ENCODE peak calls at places on chromosomes 16 and 17, in eight cellular contexts. One of them, this sample, is unnamed.
A peak's percentile ranks its signal among the peaks of the same experiment; 100 is the strongest.

GRCh38 chr17:14866266-14866665 is 398.9 kb downstream of the PMP22 start:
- DNase-seq in H9: no peak
- DNase-seq in lower leg skin: no peak
- DNase-seq in non-pigmented ciliary epithelial cell: no peak
- DNase-seq in epithelial cell of proximal tubule: no peak
- DNase-seq in PC-9: no peak
- DNase-seq in neuronal stem cell: no peak
- DNase-seq in stimulated activated CD8-positive, alpha-beta memory T cell treated with anti-CD3 and anti-CD28 coated beads, Interleukin-4, amount 100 ng/mL, for 24 hours: no peak
- DNase-seq in this sample: no peak

GRCh38 chr16:8655184-8655717 is 19.2 kb upstream of the ABAT start:
- DNase-seq in H9: peak; percentile 63
- DNase-seq in non-pigmented ciliary epithelial cell: no peak
- DNase-seq in epithelial cell of proximal tubule: no peak
- DNase-seq in lower leg skin: peak; percentile 58
- DNase-seq in PC-9: no peak
- DNase-seq in stimulated activated CD8-positive, alpha-beta memory T cell treated with anti-CD3 and anti-CD28 coated beads, Interleukin-4, amount 100 ng/mL, for 24 hours: no peak
- DNase-seq in neuronal stem cell: no peak
- DNase-seq in this sample: no peak

GRCh38 chr16:10569629-10570028 is 10.8 kb downstream of the EMP2 start:
- DNase-seq in non-pigmented ciliary epithelial cell: no peak
- DNase-seq in PC-9: no peak
- DNase-seq in lower leg skin: no peak
- DNase-seq in neuronal stem cell: no peak
- DNase-seq in stimulated activated CD8-positive, alpha-beta memory T cell treated with anti-CD3 and anti-CD28 coated beads, Interleukin-4, amount 100 ng/mL, for 24 hours: no peak
- DNase-seq in epithelial cell of proximal tubule: no peak
- DNase-seq in H9: no peak
- DNase-seq in this sample: no peak

GRCh38 chr16:78563905-78564304 is 464.5 kb downstream of the WWOX start:
- DNase-seq in non-pigmented ciliary epithelial cell: no peak
- DNase-seq in stimulated activated CD8-positive, alpha-beta memory T cell treated with anti-CD3 and anti-CD28 coated beads, Interleukin-4, amount 100 ng/mL, for 24 hours: no peak
- DNase-seq in lower leg skin: no peak
- DNase-seq in neuronal stem cell: no peak
- DNase-seq in H9: no peak
- DNase-seq in epithelial cell of proximal tubule: no peak
- DNase-seq in PC-9: no peak
- DNase-seq in this sample: peak; percentile 21

GRCh38 chr17:692116-692515 is 22.5 kb downstream of the VPS53 start:
- DNase-seq in stimulated activated CD8-positive, alpha-beta memory T cell treated with anti-CD3 and anti-CD28 coated beads, Interleukin-4, amount 100 ng/mL, for 24 hours: no peak
- DNase-seq in lower leg skin: no peak
- DNase-seq in PC-9: peak; percentile 21
- DNase-seq in epithelial cell of proximal tubule: no peak
- DNase-seq in non-pigmented ciliary epithelial cell: peak; percentile 72
- DNase-seq in neuronal stem cell: no peak
- DNase-seq in H9: no peak
- DNase-seq in this sample: no peak

GRCh38 chr16:70743791-70744190 is 57.2 kb downstream of the VAC14 start:
- DNase-seq in stimulated activated CD8-positive, alpha-beta memory T cell treated with anti-CD3 and anti-CD28 coated beads, Interleukin-4, amount 100 ng/mL, for 24 hours: no peak
- DNase-seq in non-pigmented ciliary epithelial cell: no peak
- DNase-seq in lower leg skin: no peak
- DNase-seq in H9: no peak
- DNase-seq in epithelial cell of proximal tubule: no peak
- DNase-seq in PC-9: no peak
- DNase-seq in neuronal stem cell: no peak
- DNase-seq in this sample: no peak

GRCh38 chr16:75262104-75262799 is 10.8 kb upstream of the BCAR1 start:
- DNase-seq in PC-9: no peak
- DNase-seq in epithelial cell of proximal tubule: no peak
- DNase-seq in H9: peak; percentile 28
- DNase-seq in lower leg skin: peak; percentile 90
- DNase-seq in non-pigmented ciliary epithelial cell: no peak
- DNase-seq in neuronal stem cell: no peak
- DNase-seq in stimulated activated CD8-positive, alpha-beta memory T cell treated with anti-CD3 and anti-CD28 coated beads, Interleukin-4, amount 100 ng/mL, for 24 hours: no peak
- DNase-seq in this sample: no peak

GRCh38 chr16:79347176-79347715 is 253.3 kb downstream of the MAF start:
- DNase-seq in epithelial cell of proximal tubule: no peak
- DNase-seq in lower leg skin: peak; percentile 69
- DNase-seq in PC-9: no peak
- DNase-seq in neuronal stem cell: no peak
- DNase-seq in non-pigmented ciliary epithelial cell: no peak
- DNase-seq in H9: peak; percentile 29
- DNase-seq in stimulated activated CD8-positive, alpha-beta memory T cell treated with anti-CD3 and anti-CD28 coated beads, Interleukin-4, amount 100 ng/mL, for 24 hours: no peak
- DNase-seq in this sample: no peak

GRCh38 chr17:64103751-64104364 is 26.1 kb downstream of the ERN1 start:
- DNase-seq in stimulated activated CD8-positive, alpha-beta memory T cell treated with anti-CD3 and anti-CD28 coated beads, Interleukin-4, amount 100 ng/mL, for 24 hours: no peak
- DNase-seq in PC-9: no peak
- DNase-seq in epithelial cell of proximal tubule: no peak
- DNase-seq in neuronal stem cell: no peak
- DNase-seq in non-pigmented ciliary epithelial cell: no peak
- DNase-seq in lower leg skin: no peak
- DNase-seq in H9: no peak
- DNase-seq in this sample: no peak

GRCh38 chr16:63787014-63787413 is 1334.8 kb downstream of the CDH11 start:
- DNase-seq in neuronal stem cell: no peak
- DNase-seq in stimulated activated CD8-positive, alpha-beta memory T cell treated with anti-CD3 and anti-CD28 coated beads, Interleukin-4, amount 100 ng/mL, for 24 hours: no peak
- DNase-seq in lower leg skin: no peak
- DNase-seq in PC-9: no peak
- DNase-seq in H9: no peak
- DNase-seq in non-pigmented ciliary epithelial cell: no peak
- DNase-seq in epithelial cell of proximal tubule: no peak
- DNase-seq in this sample: no peak

GRCh38 chr16:66847533-66848057 is 3.4 kb downstream of the CA7 start:
- DNase-seq in lower leg skin: peak; percentile 28
- DNase-seq in stimulated activated CD8-positive, alpha-beta memory T cell treated with anti-CD3 and anti-CD28 coated beads, Interleukin-4, amount 100 ng/mL, for 24 hours: no peak
- DNase-seq in neuronal stem cell: no peak
- DNase-seq in epithelial cell of proximal tubule: no peak
- DNase-seq in non-pigmented ciliary epithelial cell: no peak
- DNase-seq in H9: no peak
- DNase-seq in PC-9: no peak
- DNase-seq in this sample: no peak

GRCh38 chr16:69077251-69077650 is 28.2 kb upstream of the HAS3 start:
- DNase-seq in stimulated activated CD8-positive, alpha-beta memory T cell treated with anti-CD3 and anti-CD28 coated beads, Interleukin-4, amount 100 ng/mL, for 24 hours: no peak
- DNase-seq in non-pigmented ciliary epithelial cell: no peak
- DNase-seq in neuronal stem cell: no peak
- DNase-seq in epithelial cell of proximal tubule: peak; percentile 95
- DNase-seq in lower leg skin: no peak
- DNase-seq in PC-9: peak; percentile 56
- DNase-seq in H9: no peak
- DNase-seq in this sample: no peak

GRCh38 chr16:89248196-89249005 is 30.9 kb downstream of the ZNF778 start:
- DNase-seq in lower leg skin: no peak
- DNase-seq in epithelial cell of proximal tubule: no peak
- DNase-seq in non-pigmented ciliary epithelial cell: no peak
- DNase-seq in neuronal stem cell: no peak
- DNase-seq in H9: no peak
- DNase-seq in PC-9: no peak
- DNase-seq in stimulated activated CD8-positive, alpha-beta memory T cell treated with anti-CD3 and anti-CD28 coated beads, Interleukin-4, amount 100 ng/mL, for 24 hours: no peak
- DNase-seq in this sample: no peak

GRCh38 chr17:902463-902862 is 77.1 kb downstream of the NXN start:
- DNase-seq in PC-9: no peak
- DNase-seq in epithelial cell of proximal tubule: no peak
- DNase-seq in stimulated activated CD8-positive, alpha-beta memory T cell treated with anti-CD3 and anti-CD28 coated beads, Interleukin-4, amount 100 ng/mL, for 24 hours: no peak
- DNase-seq in non-pigmented ciliary epithelial cell: no peak
- DNase-seq in lower leg skin: no peak
- DNase-seq in H9: no peak
- DNase-seq in neuronal stem cell: no peak
- DNase-seq in this sample: no peak

GRCh38 chr16:3012246-3012645 is 477 bp upstream of the CLDN9 start:
- DNase-seq in H9: no peak
- DNase-seq in lower leg skin: no peak
- DNase-seq in epithelial cell of proximal tubule: no peak
- DNase-seq in stimulated activated CD8-positive, alpha-beta memory T cell treated with anti-CD3 and anti-CD28 coated beads, Interleukin-4, amount 100 ng/mL, for 24 hours: no peak
- DNase-seq in non-pigmented ciliary epithelial cell: no peak
- DNase-seq in PC-9: peak; percentile 71
- DNase-seq in neuronal stem cell: no peak
- DNase-seq in this sample: peak; percentile 77

GRCh38 chr16:68792465-68793324 is 50.6 kb upstream of the TANGO6 start:
- DNase-seq in lower leg skin: no peak
- DNase-seq in stimulated activated CD8-positive, alpha-beta memory T cell treated with anti-CD3 and anti-CD28 coated beads, Interleukin-4, amount 100 ng/mL, for 24 hours: no peak
- DNase-seq in non-pigmented ciliary epithelial cell: peak; percentile 42
- DNase-seq in epithelial cell of proximal tubule: peak; percentile 52
- DNase-seq in neuronal stem cell: no peak
- DNase-seq in PC-9: no peak
- DNase-seq in H9: no peak
- DNase-seq in this sample: no peak

GRCh38 chr17:29412780-29413565 is 22.8 kb downstream of the TAOK1 start:
- DNase-seq in non-pigmented ciliary epithelial cell: no peak
- DNase-seq in lower leg skin: no peak
- DNase-seq in epithelial cell of proximal tubule: no peak
- DNase-seq in stimulated activated CD8-positive, alpha-beta memory T cell treated with anti-CD3 and anti-CD28 coated beads, Interleukin-4, amount 100 ng/mL, for 24 hours: no peak
- DNase-seq in PC-9: no peak
- DNase-seq in H9: no peak
- DNase-seq in neuronal stem cell: no peak
- DNase-seq in this sample: no peak

GRCh38 chr16:67312450-67313118 is 14.0 kb downstream of the KCTD19 start:
- DNase-seq in epithelial cell of proximal tubule: no peak
- DNase-seq in lower leg skin: no peak
- DNase-seq in stimulated activated CD8-positive, alpha-beta memory T cell treated with anti-CD3 and anti-CD28 coated beads, Interleukin-4, amount 100 ng/mL, for 24 hours: no peak
- DNase-seq in PC-9: no peak
- DNase-seq in H9: no peak
- DNase-seq in non-pigmented ciliary epithelial cell: no peak
- DNase-seq in neuronal stem cell: no peak
- DNase-seq in this sample: no peak

GRCh38 chr17:61285483-61286320 is 113.9 kb upstream of the TBX2 start:
- DNase-seq in PC-9: no peak
- DNase-seq in neuronal stem cell: no peak
- DNase-seq in non-pigmented ciliary epithelial cell: no peak
- DNase-seq in H9: peak; percentile 52
- DNase-seq in epithelial cell of proximal tubule: no peak
- DNase-seq in stimulated activated CD8-positive, alpha-beta memory T cell treated with anti-CD3 and anti-CD28 coated beads, Interleukin-4, amount 100 ng/mL, for 24 hours: no peak
- DNase-seq in lower leg skin: no peak
- DNase-seq in this sample: no peak

GRCh38 chr17:40515011-40515410 is 13.6 kb upstream of the TNS4 start:
- DNase-seq in PC-9: no peak
- DNase-seq in non-pigmented ciliary epithelial cell: no peak
- DNase-seq in neuronal stem cell: no peak
- DNase-seq in lower leg skin: peak; percentile 67
- DNase-seq in H9: no peak
- DNase-seq in stimulated activated CD8-positive, alpha-beta memory T cell treated with anti-CD3 and anti-CD28 coated beads, Interleukin-4, amount 100 ng/mL, for 24 hours: no peak
- DNase-seq in epithelial cell of proximal tubule: no peak
- DNase-seq in this sample: no peak

GRCh38 chr16:58464047-58464915 is 35.7 kb upstream of the NDRG4 start:
- DNase-seq in PC-9: peak; percentile 29
- DNase-seq in non-pigmented ciliary epithelial cell: no peak
- DNase-seq in epithelial cell of proximal tubule: no peak
- DNase-seq in lower leg skin: no peak
- DNase-seq in H9: no peak
- DNase-seq in stimulated activated CD8-positive, alpha-beta memory T cell treated with anti-CD3 and anti-CD28 coated beads, Interleukin-4, amount 100 ng/mL, for 24 hours: no peak
- DNase-seq in neuronal stem cell: peak; percentile 39
- DNase-seq in this sample: no peak

GRCh38 chr16:16042076-16042475 is 92.7 kb downstream of the ABCC1 start:
- DNase-seq in PC-9: peak; percentile 27
- DNase-seq in stimulated activated CD8-positive, alpha-beta memory T cell treated with anti-CD3 and anti-CD28 coated beads, Interleukin-4, amount 100 ng/mL, for 24 hours: no peak
- DNase-seq in epithelial cell of proximal tubule: no peak
- DNase-seq in H9: no peak
- DNase-seq in neuronal stem cell: no peak
- DNase-seq in lower leg skin: no peak
- DNase-seq in non-pigmented ciliary epithelial cell: peak; percentile 59
- DNase-seq in this sample: no peak

GRCh38 chr17:67601897-67602296 is 115.8 kb upstream of the NOL11 start:
- DNase-seq in epithelial cell of proximal tubule: no peak
- DNase-seq in H9: no peak
- DNase-seq in lower leg skin: no peak
- DNase-seq in non-pigmented ciliary epithelial cell: no peak
- DNase-seq in neuronal stem cell: no peak
- DNase-seq in PC-9: no peak
- DNase-seq in stimulated activated CD8-positive, alpha-beta memory T cell treated with anti-CD3 and anti-CD28 coated beads, Interleukin-4, amount 100 ng/mL, for 24 hours: no peak
- DNase-seq in this sample: no peak

GRCh38 chr17:1270210-1271019 is at the start of gene BHLHA9:
- DNase-seq in neuronal stem cell: no peak
- DNase-seq in stimulated activated CD8-positive, alpha-beta memory T cell treated with anti-CD3 and anti-CD28 coated beads, Interleukin-4, amount 100 ng/mL, for 24 hours: no peak
- DNase-seq in lower leg skin: no peak
- DNase-seq in epithelial cell of proximal tubule: no peak
- DNase-seq in PC-9: no peak
- DNase-seq in H9: peak; percentile 68
- DNase-seq in non-pigmented ciliary epithelial cell: no peak
- DNase-seq in this sample: no peak

GRCh38 chr17:39753514-39754160 is 15.9 kb downstream of the GRB7 start:
- DNase-seq in PC-9: peak; percentile 43
- DNase-seq in stimulated activated CD8-positive, alpha-beta memory T cell treated with anti-CD3 and anti-CD28 coated beads, Interleukin-4, amount 100 ng/mL, for 24 hours: no peak
- DNase-seq in neuronal stem cell: no peak
- DNase-seq in epithelial cell of proximal tubule: no peak
- DNase-seq in lower leg skin: peak; percentile 90
- DNase-seq in non-pigmented ciliary epithelial cell: no peak
- DNase-seq in H9: peak; percentile 57
- DNase-seq in this sample: no peak

GRCh38 chr17:55295411-55296170 is 30.8 kb downstream of the HLF start:
- DNase-seq in PC-9: peak; percentile 45
- DNase-seq in epithelial cell of proximal tubule: no peak
- DNase-seq in lower leg skin: no peak
- DNase-seq in H9: peak; percentile 79
- DNase-seq in non-pigmented ciliary epithelial cell: no peak
- DNase-seq in stimulated activated CD8-positive, alpha-beta memory T cell treated with anti-CD3 and anti-CD28 coated beads, Interleukin-4, amount 100 ng/mL, for 24 hours: peak; percentile 16
- DNase-seq in neuronal stem cell: peak; percentile 43
- DNase-seq in this sample: peak; percentile 16

GRCh38 chr17:30278032-30278431 is 13.7 kb downstream of the BLMH start:
- DNase-seq in H9: no peak
- DNase-seq in neuronal stem cell: peak; percentile 18
- DNase-seq in lower leg skin: no peak
- DNase-seq in non-pigmented ciliary epithelial cell: peak; percentile 35
- DNase-seq in epithelial cell of proximal tubule: no peak
- DNase-seq in stimulated activated CD8-positive, alpha-beta memory T cell treated with anti-CD3 and anti-CD28 coated beads, Interleukin-4, amount 100 ng/mL, for 24 hours: no peak
- DNase-seq in PC-9: no peak
- DNase-seq in this sample: no peak

GRCh38 chr16:48157794-48158193 is 2.0 kb upstream of the ABCC12 start:
- DNase-seq in lower leg skin: no peak
- DNase-seq in stimulated activated CD8-positive, alpha-beta memory T cell treated with anti-CD3 and anti-CD28 coated beads, Interleukin-4, amount 100 ng/mL, for 24 hours: no peak
- DNase-seq in non-pigmented ciliary epithelial cell: no peak
- DNase-seq in PC-9: no peak
- DNase-seq in neuronal stem cell: no peak
- DNase-seq in epithelial cell of proximal tubule: no peak
- DNase-seq in H9: no peak
- DNase-seq in this sample: no peak

GRCh38 chr16:86732621-86733297 is 154.4 kb downstream of the FOXL1 start:
- DNase-seq in epithelial cell of proximal tubule: no peak
- DNase-seq in PC-9: no peak
- DNase-seq in lower leg skin: no peak
- DNase-seq in H9: peak; percentile 74
- DNase-seq in neuronal stem cell: peak; percentile 46
- DNase-seq in non-pigmented ciliary epithelial cell: peak; percentile 14
- DNase-seq in stimulated activated CD8-positive, alpha-beta memory T cell treated with anti-CD3 and anti-CD28 coated beads, Interleukin-4, amount 100 ng/mL, for 24 hours: no peak
- DNase-seq in this sample: no peak

GRCh38 chr17:39209317-39210092 is 9.4 kb downstream of the RPL19 start:
- DNase-seq in neuronal stem cell: no peak
- DNase-seq in epithelial cell of proximal tubule: no peak
- DNase-seq in lower leg skin: peak; percentile 91
- DNase-seq in stimulated activated CD8-positive, alpha-beta memory T cell treated with anti-CD3 and anti-CD28 coated beads, Interleukin-4, amount 100 ng/mL, for 24 hours: peak; percentile 73
- DNase-seq in H9: peak; percentile 71
- DNase-seq in non-pigmented ciliary epithelial cell: no peak
- DNase-seq in PC-9: no peak
- DNase-seq in this sample: no peak

GRCh38 chr16:48612621-48613020 is 2.6 kb upstream of the N4BP1 start:
- DNase-seq in lower leg skin: peak; percentile 40
- DNase-seq in PC-9: no peak
- DNase-seq in stimulated activated CD8-positive, alpha-beta memory T cell treated with anti-CD3 and anti-CD28 coated beads, Interleukin-4, amount 100 ng/mL, for 24 hours: no peak
- DNase-seq in H9: no peak
- DNase-seq in neuronal stem cell: no peak
- DNase-seq in epithelial cell of proximal tubule: no peak
- DNase-seq in non-pigmented ciliary epithelial cell: no peak
- DNase-seq in this sample: no peak

GRCh38 chr17:77428020-77428781 is 287.4 kb downstream of the SEC14L1 start:
- DNase-seq in epithelial cell of proximal tubule: no peak
- DNase-seq in stimulated activated CD8-positive, alpha-beta memory T cell treated with anti-CD3 and anti-CD28 coated beads, Interleukin-4, amount 100 ng/mL, for 24 hours: no peak
- DNase-seq in PC-9: no peak
- DNase-seq in non-pigmented ciliary epithelial cell: no peak
- DNase-seq in neuronal stem cell: no peak
- DNase-seq in lower leg skin: no peak
- DNase-seq in H9: no peak
- DNase-seq in this sample: no peak

GRCh38 chr17:45031231-45032149 is 19.9 kb downstream of the DCAKD start:
- DNase-seq in stimulated activated CD8-positive, alpha-beta memory T cell treated with anti-CD3 and anti-CD28 coated beads, Interleukin-4, amount 100 ng/mL, for 24 hours: no peak
- DNase-seq in epithelial cell of proximal tubule: no peak
- DNase-seq in lower leg skin: no peak
- DNase-seq in PC-9: no peak
- DNase-seq in neuronal stem cell: no peak
- DNase-seq in H9: no peak
- DNase-seq in non-pigmented ciliary epithelial cell: no peak
- DNase-seq in this sample: no peak

GRCh38 chr17:75679706-75680201 is 12.6 kb downstream of the SAP30BP start:
- DNase-seq in epithelial cell of proximal tubule: no peak
- DNase-seq in non-pigmented ciliary epithelial cell: no peak
- DNase-seq in neuronal stem cell: no peak
- DNase-seq in stimulated activated CD8-positive, alpha-beta memory T cell treated with anti-CD3 and anti-CD28 coated beads, Interleukin-4, amount 100 ng/mL, for 24 hours: no peak
- DNase-seq in PC-9: peak; percentile 77
- DNase-seq in lower leg skin: no peak
- DNase-seq in H9: no peak
- DNase-seq in this sample: no peak

This sample was measured in NCI-H1436 treated with DMSO at 0.1 percent for 48 hours.